ENCODE peak calls at places on chromosomes 11 and 22, in eight cellular contexts. E is HepG2, C is glutamatergic neuron, P is AG10803, V is body of pancreas, L is HCT116, I is bronchial epithelial cell, T is WTC11. H is an unnamed sample.

GRCh38 chr22:19843107-19843856 is 11.4 kb downstream of the GNB1L start:
- DNase-seq in E (no peak), C (no peak), P (no peak), V (no peak), L (no peak), I (no peak), T (no peak), H (no peak)

GRCh38 chr22:50252081-50253045 is 1.3 kb upstream of the HDAC10 start:
- DNase-seq in E (peak), C (peak), P (peak), V (peak), L (no peak), I (peak), T (peak), H (peak)

GRCh38 chr11:31492320-31492913 is 17.0 kb downstream of the IMMP1L start:
- DNase-seq in E (no peak), C (no peak), P (peak), V (peak), L (no peak), I (no peak), T (no peak), H (no peak)

GRCh38 chr11:26134481-26135355 is 197.2 kb upstream of the ANO3 start:
- DNase-seq in E (peak), C (no peak), P (peak), V (no peak), L (no peak), I (peak), T (no peak), H (peak)

GRCh38 chr11:29534831-29535230 is 482.0 kb downstream of the KCNA4 start:
- DNase-seq in E (no peak), C (no peak), P (peak), V (no peak), L (no peak), I (peak), T (no peak), H (no peak)

GRCh38 chr22:38347944-38348750 is 30.9 kb upstream of the CSNK1E start:
- DNase-seq in E (no peak), C (no peak), P (peak), V (no peak), L (no peak), I (peak), T (no peak), H (no peak)

GRCh38 chr11:71979582-71979981 is 19.1 kb upstream of the IL18BP start:
- DNase-seq in E (no peak), C (no peak), P (no peak), V (no peak), L (no peak), I (no peak), T (no peak), H (no peak)

GRCh38 chr22:17205432-17205831 is 13.8 kb downstream of the ADA2 start:
- DNase-seq in E (no peak), C (no peak), P (no peak), V (no peak), L (no peak), I (no peak), T (no peak), H (no peak)

GRCh38 chr11:69472053-69472765 is 9.3 kb upstream of the LINC01488 start:
- DNase-seq in E (no peak), C (no peak), P (no peak), V (no peak), L (no peak), I (no peak), T (no peak), H (no peak)

GRCh38 chr11:128054323-128054910 is 532.9 kb downstream of the ETS1 start:
- DNase-seq in E (no peak), C (no peak), P (peak), V (no peak), L (no peak), I (peak), T (no peak), H (no peak)

GRCh38 chr11:112334381-112334780 is 73.7 kb upstream of the PLET1 start:
- DNase-seq in E (no peak), C (no peak), P (no peak), V (no peak), L (no peak), I (peak), T (no peak), H (no peak)

GRCh38 chr11:130449996-130450419 is 1.6 kb downstream of the ADAMTS15 start:
- DNase-seq in E (no peak), C (peak), P (peak), V (peak), L (no peak), I (no peak), T (peak), H (peak)

GRCh38 chr22:35540600-35541253 is at the start of gene RASD2:
- DNase-seq in E (no peak), C (peak), P (peak), V (peak), L (no peak), I (no peak), T (peak), H (no peak)

GRCh38 chr11:33177676-33178336 is 16.5 kb upstream of the CSTF3 start:
- DNase-seq in E (no peak), C (no peak), P (no peak), V (no peak), L (no peak), I (no peak), T (no peak), H (no peak)

GRCh38 chr22:31957970-31958594 is 13.7 kb downstream of the YWHAH start:
- DNase-seq in E (no peak), C (no peak), P (no peak), V (no peak), L (no peak), I (no peak), T (no peak), H (no peak)

GRCh38 chr11:114291847-114292680 is 4.1 kb upstream of the NNMT start:
- DNase-seq in E (no peak), C (no peak), P (peak), V (no peak), L (no peak), I (peak), T (no peak), H (no peak)

GRCh38 chr11:1152316-1153104 is 5.2 kb upstream of the MUC5AC start:
- DNase-seq in E (peak), C (peak), P (peak), V (no peak), L (no peak), I (peak), T (peak), H (no peak)

GRCh38 chr11:112881461-112881860 is 79.8 kb upstream of the NCAM1 start:
- DNase-seq in E (no peak), C (peak), P (peak), V (peak), L (no peak), I (peak), T (peak), H (peak)

GRCh38 chr11:47595029-47595428 is 818 bp upstream of the C1QTNF4 start:
- DNase-seq in E (no peak), C (no peak), P (no peak), V (no peak), L (no peak), I (no peak), T (no peak), H (no peak)

GRCh38 chr22:45006873-45007246 is 2.9 kb downstream of the PHF21B start:
- DNase-seq in E (no peak), C (no peak), P (no peak), V (no peak), L (no peak), I (no peak), T (peak), H (peak)

GRCh38 chr22:47198801-47199251 is 436.4 kb downstream of the TBC1D22A start:
- DNase-seq in E (no peak), C (no peak), P (no peak), V (no peak), L (no peak), I (no peak), T (no peak), H (no peak)

GRCh38 chr11:11446562-11446961 is 93.5 kb upstream of the CSNK2A3 start:
- DNase-seq in E (no peak), C (no peak), P (no peak), V (no peak), L (no peak), I (no peak), T (no peak), H (no peak)

GRCh38 chr11:123166095-123166559 is 28.9 kb downstream of the CLMP start:
- DNase-seq in E (no peak), C (peak), P (peak), V (peak), L (no peak), I (peak), T (peak), H (peak)
- TF ChIP-seq CTCF in E (peak), C (peak), P (peak), V (peak), L (peak), I (peak), T (peak), H (peak)

DNA sequence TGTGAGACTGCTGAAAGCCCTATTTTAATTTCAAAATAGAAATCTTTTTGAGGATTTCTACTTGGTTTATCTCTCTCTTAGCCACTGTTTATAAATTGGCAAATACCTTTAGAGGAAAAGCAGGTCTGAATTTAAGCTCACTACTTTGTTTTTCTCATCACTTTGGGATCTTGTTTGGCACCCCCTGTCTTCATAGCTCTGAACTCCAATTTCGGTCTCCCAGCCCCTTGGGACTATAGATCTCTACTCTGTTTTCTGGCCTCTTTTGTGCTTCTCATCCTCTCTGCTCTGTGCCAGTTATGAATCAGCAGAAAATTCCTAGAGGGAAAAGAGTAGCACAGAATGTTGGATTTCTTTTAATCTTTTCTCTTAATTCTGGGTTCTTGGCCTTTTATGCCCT is 118.3 kb downstream of the CYP2R1 start:
- DNase-seq in E (no peak), C (no peak), P (no peak), V (no peak), L (no peak), I (no peak), T (peak), H (no peak)
- TF ChIP-seq CTCF in E (peak), C (peak), P (no peak), V (peak), L (peak), I (peak), T (peak), H (peak)

GRCh38 chr11:84146826-84147225 is 860.7 kb upstream of the CCDC90B start:
- DNase-seq in E (no peak), C (no peak), P (no peak), V (no peak), L (no peak), I (no peak), T (no peak), H (no peak)
- TF ChIP-seq CTCF in E (no peak), C (no peak), P (no peak), V (no peak), L (no peak), I (no peak), T (no peak), H (no peak)

GRCh38 chr11:65352783-65353182 is 1.8 kb upstream of the TIGD3 start:
- DNase-seq in E (no peak), C (no peak), P (no peak), V (no peak), L (no peak), I (no peak), T (no peak), H (no peak)

GRCh38 chr11:65353376-65353775 is 1.2 kb upstream of the TIGD3 start:
- DNase-seq in E (no peak), C (no peak), P (no peak), V (no peak), L (no peak), I (no peak), T (no peak), H (no peak)

GRCh38 chr11:65354265-65355012 is at the start of gene TIGD3:
- DNase-seq in E (peak), C (peak), P (peak), V (peak), L (peak), I (peak), T (peak), H (peak)

GRCh38 chr11:65355013-65355775 is 643 bp downstream of the TIGD3 start:
- DNase-seq in E (peak), C (peak), P (no peak), V (peak), L (no peak), I (no peak), T (peak), H (peak)

GRCh38 chr11:65353900-65354264 is 669 bp upstream of the TIGD3 start:
- DNase-seq in E (no peak), C (peak), P (no peak), V (no peak), L (no peak), I (no peak), T (peak), H (no peak)
- TF ChIP-seq CTCF in E (no peak), C (no peak), P (no peak), V (no peak), L (no peak), I (no peak), T (no peak), H (no peak)

DNA sequence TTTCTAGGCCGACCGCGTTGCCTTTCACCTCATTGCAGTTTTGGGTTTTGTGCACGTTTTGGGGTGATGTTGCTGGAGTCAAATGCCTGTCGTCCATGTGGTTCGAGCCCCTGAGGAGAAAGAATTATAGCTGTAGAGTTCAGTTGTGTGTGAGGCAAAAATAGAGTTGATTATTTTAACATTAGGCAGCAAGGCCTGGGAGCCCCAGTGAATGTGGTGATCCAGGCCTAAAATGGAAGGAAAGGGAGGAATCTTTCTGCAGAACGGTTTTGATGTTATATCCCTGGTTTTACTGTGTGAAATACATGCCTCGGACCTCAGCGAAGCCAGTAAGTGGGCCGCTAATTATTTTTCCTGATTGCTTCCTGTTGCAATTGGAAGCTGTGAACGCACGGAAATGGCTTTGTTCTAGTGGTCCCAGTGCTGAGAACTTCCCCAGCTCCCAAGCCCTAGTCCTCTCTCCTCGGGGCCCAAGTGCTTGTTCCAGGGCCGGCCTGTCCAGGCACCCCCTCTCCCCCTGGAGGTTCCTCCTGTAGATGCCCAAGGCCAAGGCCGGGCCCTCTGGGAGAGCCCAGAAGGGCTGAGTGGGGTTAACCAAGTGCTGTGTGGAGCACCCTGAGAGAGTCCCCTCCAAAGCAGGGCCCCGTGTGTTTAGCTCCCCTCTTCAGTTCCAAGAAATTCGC is 2.0 kb downstream of the LRP5 start:
- DNase-seq in E (no peak), C (no peak), P (no peak), V (no peak), L (no peak), I (no peak), T (no peak), H (no peak)
- TF ChIP-seq CTCF in E (no peak), C (no peak), P (no peak), V (no peak), L (peak), I (no peak), T (no peak), H (no peak)

DNA sequence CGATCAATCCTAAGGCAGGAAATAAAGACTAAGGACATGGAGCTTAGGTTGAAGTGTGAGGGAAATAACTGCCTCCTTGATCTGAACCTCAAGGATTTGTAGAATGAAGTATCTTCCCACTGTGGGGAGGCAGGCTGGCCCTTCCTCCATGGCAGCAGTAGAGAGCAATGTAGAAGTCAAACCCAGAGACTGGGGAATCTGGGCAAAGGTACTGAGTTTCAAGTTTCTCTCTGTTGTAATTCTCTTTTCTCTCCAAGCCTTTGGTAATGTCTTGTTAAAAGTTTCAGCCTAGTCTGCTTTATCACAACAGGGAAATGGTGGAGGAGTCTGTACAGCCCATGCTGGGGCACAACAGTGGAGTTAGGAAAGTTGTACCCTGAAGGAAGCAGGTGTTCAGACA is 49.5 kb downstream of the ADM start:
- DNase-seq in E (no peak), C (no peak), P (no peak), V (no peak), L (no peak), I (no peak), T (no peak), H (no peak)
- TF ChIP-seq CTCF in E (no peak), C (no peak), P (no peak), V (no peak), L (no peak), I (no peak), T (no peak), H (no peak)

GRCh38 chr11:61659413-61660196 is 20.6 kb upstream of the DAGLA start:
- DNase-seq in E (no peak), C (no peak), P (no peak), V (no peak), L (no peak), I (no peak), T (no peak), H (no peak)
- TF ChIP-seq CTCF in E (no peak), C (peak), P (no peak), V (no peak), L (no peak), I (peak), T (no peak), H (no peak)

GRCh38 chr11:103488579-103488978 is 379.4 kb downstream of the DYNC2H1 start:
- DNase-seq in E (no peak), C (no peak), P (no peak), V (no peak), L (no peak), I (no peak), T (no peak), H (no peak)
- TF ChIP-seq CTCF in E (no peak), C (no peak), P (no peak), V (no peak), L (no peak), I (no peak), T (no peak), H (no peak)

H was measured in neural crest cell.